ENCODE peak calls at places on chromosomes 11 and 22, in ten cellular contexts. P is transverse colon, R is GM12878, X is adrenal gland, K is A549, G is sigmoid colon, O is uterus, L is esophagus muscularis mucosa, D is spleen, S is breast epithelium. C is an unnamed sample.

GRCh38 chr11:102530558-102530957 is at the start of gene MMP7:
- DNase-seq in P (no peak), R (no peak), X (no peak), K (peak), G (no peak), O (no peak), L (no peak), D (no peak), S (no peak), C (no peak)

GRCh38 chr11:12007769-12008737 is at the start of gene DKK3:
- DNase-seq in P (no peak), R (no peak), X (no peak), K (no peak), G (no peak), O (no peak), L (no peak), D (no peak), S (peak), C (no peak)

GRCh38 chr22:46068908-46069481 is 81.3 kb upstream of the PPARA start:
- DNase-seq in P (peak), R (no peak), X (peak), K (no peak), G (peak), O (peak), L (no peak), D (peak), S (peak), C (peak)

GRCh38 chr11:132876301-132877071 is 655.8 kb downstream of the OPCML start:
- DNase-seq in P (no peak), R (no peak), X (no peak), K (peak), G (no peak), O (no peak), L (no peak), D (no peak), S (no peak), C (no peak)

GRCh38 chr11:45149483-45150056 is 3.1 kb downstream of the PRDM11 start:
- DNase-seq in P (no peak), R (no peak), X (no peak), K (no peak), G (peak), O (no peak), L (no peak), D (peak), S (no peak), C (no peak)

GRCh38 chr11:112227002-112227401 is 774 bp downstream of the PTS start:
- DNase-seq in P (no peak), R (no peak), X (no peak), K (peak), G (no peak), O (no peak), L (no peak), D (no peak), S (no peak), C (no peak)

GRCh38 chr11:43382614-43383013 is 23.9 kb downstream of the TTC17 start:
- DNase-seq in P (no peak), R (no peak), X (no peak), K (no peak), G (no peak), O (no peak), L (no peak), D (no peak), S (no peak), C (no peak)

GRCh38 chr11:118234833-118235232 is 10.0 kb upstream of the JAML start:
- DNase-seq in P (no peak), R (no peak), X (no peak), K (no peak), G (no peak), O (no peak), L (no peak), D (no peak), S (no peak), C (no peak)

GRCh38 chr22:16783930-16784354 is 41.3 kb downstream of the XKR3 start:
- DNase-seq in P (no peak), R (no peak), X (no peak), K (peak), G (no peak), O (no peak), L (no peak), D (no peak), S (no peak), C (no peak)

GRCh38 chr22:41844513-41844912 is 11.6 kb downstream of the SREBF2 start:
- DNase-seq in P (no peak), R (no peak), X (no peak), K (no peak), G (no peak), O (no peak), L (no peak), D (no peak), S (peak), C (no peak)

GRCh38 chr22:31630331-31631329 is 31.4 kb downstream of the PISD start:
- DNase-seq in P (peak), R (no peak), X (peak), K (peak), G (peak), O (peak), L (peak), D (peak), S (peak), C (peak)

GRCh38 chr11:45180888-45181594 is 34.6 kb downstream of the PRDM11 start:
- DNase-seq in P (peak), R (no peak), X (peak), K (peak), G (peak), O (peak), L (no peak), D (no peak), S (peak), C (peak)

GRCh38 chr22:39519681-39520053 is 695 bp upstream of the ATF4 start:
- DNase-seq in P (peak), R (no peak), X (peak), K (peak), G (peak), O (peak), L (no peak), D (no peak), S (no peak), C (no peak)
- TF ChIP-seq POLR2A in P (no peak), R (peak), X (peak), K (peak), G (peak), O (peak), L (peak), D (peak), S (peak), C (peak)

GRCh38 chr22:29219881-29220670 is 14.4 kb downstream of the EMID1 start:
- DNase-seq in P (no peak), R (no peak), X (no peak), K (no peak), G (peak), O (peak), L (no peak), D (peak), S (no peak), C (no peak)
- TF ChIP-seq POLR2A in P (no peak), R (no peak), X (no peak), K (no peak), G (no peak), O (no peak), L (no peak), D (no peak), S (no peak), C (no peak)

GRCh38 chr11:46345131-46345597 is 2.1 kb upstream of the DGKZ start:
- DNase-seq in P (peak), R (no peak), X (no peak), K (no peak), G (no peak), O (peak), L (no peak), D (peak), S (no peak), C (peak)
- TF ChIP-seq POLR2A in P (peak), R (peak), X (peak), K (no peak), G (no peak), O (peak), L (no peak), D (no peak), S (no peak), C (no peak)

DNA sequence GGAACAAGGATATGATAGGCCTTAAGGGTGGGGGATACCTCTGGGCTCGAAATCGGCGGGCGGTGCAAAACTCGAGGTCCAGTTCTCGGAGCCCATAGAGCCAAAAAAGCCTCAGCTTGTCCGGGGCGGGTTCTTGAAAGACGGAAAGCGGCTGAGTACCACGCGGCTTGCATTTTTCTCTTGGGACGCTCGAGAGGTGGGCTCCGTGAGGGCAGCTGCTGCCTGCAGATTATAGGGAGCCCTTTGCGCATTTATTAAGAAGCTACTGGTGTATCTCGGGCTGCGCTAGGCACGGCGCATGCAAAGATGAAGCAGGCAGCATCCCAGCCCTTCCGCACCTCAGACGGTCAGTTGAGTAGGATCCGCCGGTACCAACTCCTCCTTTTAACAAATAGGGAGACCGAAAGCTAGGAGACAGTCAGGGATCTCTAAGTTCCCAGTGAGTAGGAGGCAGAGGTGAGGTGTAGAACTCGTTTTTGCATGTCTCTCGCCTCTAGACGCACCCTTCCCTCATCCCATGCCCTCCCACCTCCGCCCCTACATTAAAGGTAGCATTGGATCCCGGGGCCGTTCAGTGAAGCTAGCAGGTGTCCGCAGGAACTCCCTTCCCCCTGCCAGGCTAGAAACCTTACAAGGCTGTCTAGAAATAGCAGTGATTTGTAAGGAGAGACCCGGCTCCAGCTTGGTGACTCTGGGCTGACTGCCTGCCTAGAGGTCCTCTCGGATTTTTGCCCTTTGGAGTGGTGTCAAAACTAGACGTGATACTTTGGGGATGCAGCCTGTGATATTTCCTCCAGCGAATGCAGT is 768 bp downstream of the LDHA start:
- DNase-seq in P (peak), R (no peak), X (no peak), K (peak), G (no peak), O (peak), L (no peak), D (peak), S (peak), C (no peak)
- TF ChIP-seq POLR2A in P (no peak), R (no peak), X (no peak), K (no peak), G (no peak), O (no peak), L (no peak), D (no peak), S (no peak), C (no peak)

DNA sequence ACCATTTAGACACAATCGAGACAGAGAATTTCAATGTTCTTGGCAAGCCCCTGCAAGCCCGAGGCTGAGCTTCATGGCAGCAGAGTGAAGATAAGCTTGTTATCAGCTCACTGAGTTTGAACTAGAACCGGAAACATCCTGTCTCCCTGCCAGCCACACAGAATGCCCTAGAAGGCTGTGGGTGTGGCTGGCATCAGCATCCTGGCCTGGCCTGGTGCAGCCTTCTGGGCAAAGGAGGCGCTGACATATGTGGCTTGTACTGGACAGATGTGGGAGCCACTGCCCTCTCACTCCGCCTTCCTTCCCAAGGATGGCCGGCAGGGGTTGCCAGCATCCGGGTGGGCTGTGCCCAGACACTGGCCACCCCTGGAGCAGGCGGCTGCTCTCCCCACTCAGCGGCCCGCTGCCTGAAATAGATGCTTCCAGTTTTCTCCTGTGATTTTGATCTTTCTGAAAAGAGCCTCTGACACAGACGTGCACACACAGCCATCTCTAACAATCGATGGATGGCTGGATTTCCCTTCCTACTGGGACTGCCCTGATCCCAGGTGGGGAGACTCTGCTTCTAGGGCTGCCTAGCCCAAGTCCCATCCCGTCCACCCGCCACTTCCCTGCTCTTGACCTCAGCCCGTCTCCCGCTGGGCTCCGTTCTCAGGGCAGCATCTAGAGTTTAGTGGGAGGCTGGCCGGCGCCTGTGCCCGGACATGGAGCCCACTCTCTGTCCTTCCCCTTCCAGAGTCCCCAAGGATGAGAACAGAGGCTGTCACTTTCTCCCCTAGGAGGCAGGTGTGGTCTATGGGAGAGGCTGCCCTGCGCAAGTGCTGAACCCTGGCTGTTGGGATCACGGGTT is 149.7 kb downstream of the CTTN start:
- DNase-seq in P (no peak), R (no peak), X (peak), K (no peak), G (no peak), O (no peak), L (no peak), D (peak), S (no peak), C (no peak)
- TF ChIP-seq POLR2A in P (no peak), R (no peak), X (no peak), K (no peak), G (no peak), O (no peak), L (no peak), D (no peak), S (no peak), C (no peak)

GRCh38 chr22:19376971-19377370 is 54.6 kb downstream of the HIRA start:
- DNase-seq in P (no peak), R (no peak), X (no peak), K (no peak), G (peak), O (no peak), L (no peak), D (no peak), S (no peak), C (no peak)
- TF ChIP-seq POLR2A in P (no peak), R (peak), X (no peak), K (no peak), G (no peak), O (no peak), L (no peak), D (no peak), S (no peak), C (no peak)

GRCh38 chr11:73374130-73374529 is 2.1 kb upstream of the RELT start:
- DNase-seq in P (no peak), R (no peak), X (no peak), K (no peak), G (no peak), O (no peak), L (no peak), D (no peak), S (no peak), C (no peak)

GRCh38 chr11:73375830-73376167 is 400 bp upstream of the RELT start:
- DNase-seq in P (no peak), R (no peak), X (no peak), K (no peak), G (no peak), O (peak), L (no peak), D (no peak), S (no peak), C (no peak)

GRCh38 chr11:73379189-73379880 is 3.1 kb downstream of the RELT start:
- DNase-seq in P (peak), R (no peak), X (no peak), K (no peak), G (no peak), O (no peak), L (no peak), D (no peak), S (peak), C (peak)

GRCh38 chr11:73376168-73376802 is at the start of gene RELT:
- DNase-seq in P (peak), R (peak), X (peak), K (peak), G (peak), O (peak), L (peak), D (peak), S (peak), C (peak)

GRCh38 chr11:73376803-73377629 is 817 bp downstream of the RELT start:
- DNase-seq in P (peak), R (no peak), X (peak), K (peak), G (peak), O (peak), L (no peak), D (peak), S (peak), C (peak)
- TF ChIP-seq POLR2A in P (peak), R (no peak), X (peak), K (peak), G (no peak), O (no peak), L (peak), D (peak), S (no peak), C (no peak)